ENCODE peak calls at places on chromosome 9, in ten cellular contexts. Y, H, S, B, I, D, N, X, Q and O are unnamed samples.

GRCh38 chr9:5493597-5494511 is 16.5 kb upstream of the PDCD1LG2 start:
- DNase-seq in Y (no peak), H (peak; percentile 66), S (no peak), B (no peak), I (peak; percentile 79), D (no peak), N (no peak), X (no peak), Q (no peak), O (no peak)

GRCh38 chr9:128275198-128276007 is at the start of gene GOLGA2:
- DNase-seq in Y (peak; percentile 20), H (peak; percentile 87), S (no peak), B (no peak), I (peak; percentile 83), D (peak; percentile 86), N (peak; percentile 37), X (no peak), Q (peak; percentile 30), O (no peak)

GRCh38 chr9:128485414-128485855 is 19.1 kb upstream of the GLE1 start:
- DNase-seq in Y (no peak), H (no peak), S (no peak), B (no peak), I (no peak), D (no peak), N (no peak), X (peak; percentile 45), Q (no peak), O (no peak)

GRCh38 chr9:3479516-3480352 is 46.1 kb downstream of the RFX3 start:
- DNase-seq in Y (no peak), H (no peak), S (no peak), B (no peak), I (no peak), D (no peak), N (no peak), X (no peak), Q (no peak), O (no peak)

GRCh38 chr9:123336959-123337358 is 19.0 kb upstream of the CRB2 start:
- DNase-seq in Y (no peak), H (no peak), S (no peak), B (no peak), I (no peak), D (no peak), N (no peak), X (no peak), Q (no peak), O (no peak)

GRCh38 chr9:110370316-110370715 is 32.7 kb upstream of the TXNDC8 start:
- DNase-seq in Y (no peak), H (no peak), S (no peak), B (no peak), I (no peak), D (no peak), N (no peak), X (no peak), Q (no peak), O (no peak)

GRCh38 chr9:14538529-14538928 is 154.7 kb downstream of the ZDHHC21 start:
- DNase-seq in Y (no peak), H (no peak), S (no peak), B (no peak), I (no peak), D (no peak), N (no peak), X (no peak), Q (no peak), O (no peak)

GRCh38 chr9:135992486-135993408 is 31.6 kb upstream of the UBAC1 start:
- DNase-seq in Y (peak; percentile 76), H (peak; percentile 78), S (peak; percentile 49), B (peak; percentile 27), I (peak; percentile 80), D (peak; percentile 89), N (peak; percentile 66), X (peak; percentile 97), Q (peak; percentile 59), O (peak; percentile 52)

GRCh38 chr9:6757988-6758417 is 230 bp downstream of the KDM4C start:
- DNase-seq in Y (no peak), H (peak; percentile 97), S (no peak), B (no peak), I (peak; percentile 97), D (peak; percentile 100), N (peak; percentile 97), X (no peak), Q (peak; percentile 94), O (no peak)

GRCh38 chr9:137286980-137287383 is 9.5 kb downstream of the TOR4A start:
- DNase-seq in Y (peak; percentile 67), H (peak; percentile 72), S (no peak), B (no peak), I (peak; percentile 82), D (peak; percentile 86), N (peak; percentile 88), X (peak; percentile 77), Q (no peak), O (no peak)

GRCh38 chr9:111870774-111871542 is 25.7 kb upstream of the UGCG start:
- DNase-seq in Y (no peak), H (peak; percentile 30), S (no peak), B (no peak), I (peak; percentile 26), D (no peak), N (no peak), X (no peak), Q (no peak), O (no peak)

GRCh38 chr9:26756881-26757280 is 135.7 kb downstream of the CAAP1 start:
- DNase-seq in Y (no peak), H (no peak), S (no peak), B (no peak), I (no peak), D (no peak), N (no peak), X (no peak), Q (no peak), O (no peak)

GRCh38 chr9:26755476-26755875 is 137.1 kb downstream of the CAAP1 start:
- DNase-seq in Y (no peak), H (no peak), S (no peak), B (no peak), I (no peak), D (no peak), N (no peak), X (no peak), Q (no peak), O (no peak)

DNA sequence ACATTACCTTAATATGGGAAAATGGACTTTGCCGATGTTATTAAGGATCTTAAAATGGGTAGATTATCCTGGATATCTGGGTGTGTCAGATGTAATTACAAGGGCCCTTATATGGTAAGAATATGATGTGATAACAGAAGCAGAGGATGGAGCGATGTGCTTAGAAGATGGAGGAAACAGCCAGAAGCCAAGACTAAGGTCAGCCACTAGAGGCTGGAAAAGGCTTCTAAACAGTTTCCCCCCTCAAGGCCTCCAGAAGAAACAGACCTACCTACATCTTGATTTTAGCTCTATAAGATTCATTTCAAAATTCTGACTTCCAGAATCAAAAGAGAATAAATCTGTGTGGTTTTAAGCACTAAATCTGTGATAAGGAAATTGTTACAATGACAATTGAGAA is 131.9 kb downstream of the CAAP1 start:
- DNase-seq in Y (no peak), H (no peak), S (no peak), B (no peak), I (no peak), D (no peak), N (no peak), X (no peak), Q (no peak), O (no peak)
- TF ChIP-seq CTCF in Y (no peak), H (no peak), S (no peak), B (no peak), I (no peak), D (no peak), N (no peak), X (no peak), Q (no peak), O (no peak)

GRCh38 chr9:16654727-16655126 is 215.7 kb downstream of the BNC2 start:
- DNase-seq in Y (no peak), H (no peak), S (no peak), B (no peak), I (no peak), D (no peak), N (no peak), X (no peak), Q (no peak), O (no peak)
- TF ChIP-seq CTCF in Y (no peak), H (no peak), S (no peak), B (no peak), I (no peak), D (no peak), N (no peak), X (no peak), Q (no peak), O (no peak)

DNA sequence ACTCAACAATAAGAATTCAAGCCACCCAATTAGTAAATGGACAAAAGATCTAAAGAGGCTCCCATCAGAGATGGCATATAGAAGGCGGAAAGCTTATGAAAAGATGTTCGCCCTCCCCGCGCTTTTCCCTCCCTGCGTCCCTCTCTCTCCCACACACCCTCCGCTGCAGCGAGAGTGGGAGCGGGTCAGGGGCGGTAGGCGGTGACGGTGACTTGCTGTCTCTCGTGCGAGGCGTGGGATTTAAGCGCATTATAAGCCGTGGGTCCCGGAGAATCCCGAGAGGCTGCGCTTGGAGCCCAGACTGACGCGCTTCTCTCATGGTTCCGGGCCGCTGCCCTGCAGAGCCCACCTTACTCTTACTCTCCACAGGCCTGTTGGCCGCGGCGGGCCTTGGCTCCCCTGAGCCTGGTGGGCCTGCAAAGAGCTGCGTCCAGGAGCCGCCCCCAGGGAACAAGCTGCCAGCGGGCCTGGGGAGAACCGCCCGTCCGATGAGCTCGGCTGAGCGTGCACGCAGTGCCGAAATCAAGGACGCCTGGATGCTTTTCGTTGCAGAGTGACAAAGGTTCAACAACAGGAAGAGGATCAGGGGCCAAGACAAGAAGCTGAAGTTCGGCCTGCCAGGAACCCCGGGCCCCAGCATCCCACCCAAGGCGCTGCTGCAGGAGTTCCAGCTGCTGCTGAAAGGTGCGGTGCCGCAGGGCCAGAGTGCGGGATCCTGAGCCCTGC is 42.6 kb upstream of the BICD2 start:
- DNase-seq in Y (no peak), H (no peak), S (no peak), B (no peak), I (no peak), D (peak; percentile 44), N (no peak), X (no peak), Q (no peak), O (no peak)
- TF ChIP-seq CTCF in Y (no peak), H (no peak), S (no peak), B (no peak), I (no peak), D (no peak), N (no peak), X (no peak), Q (no peak), O (no peak)

GRCh38 chr9:19022206-19022605 is 10.8 kb downstream of the SAXO1 start:
- DNase-seq in Y (no peak), H (no peak), S (no peak), B (no peak), I (no peak), D (no peak), N (no peak), X (no peak), Q (no peak), O (no peak)

GRCh38 chr9:19027825-19028224 is 5.2 kb downstream of the SAXO1 start:
- DNase-seq in Y (no peak), H (no peak), S (no peak), B (no peak), I (no peak), D (no peak), N (no peak), X (peak; percentile 56), Q (no peak), O (no peak)

GRCh38 chr9:19020886-19021285 is 12.1 kb downstream of the SAXO1 start:
- DNase-seq in Y (no peak), H (no peak), S (no peak), B (no peak), I (no peak), D (no peak), N (no peak), X (no peak), Q (no peak), O (no peak)

GRCh38 chr9:19026375-19026774 is 6.6 kb downstream of the SAXO1 start:
- DNase-seq in Y (no peak), H (no peak), S (no peak), B (no peak), I (peak; percentile 33), D (no peak), N (no peak), X (no peak), Q (no peak), O (no peak)

GRCh38 chr9:19023078-19023477 is 9.9 kb downstream of the SAXO1 start:
- DNase-seq in Y (no peak), H (no peak), S (no peak), B (no peak), I (no peak), D (no peak), N (no peak), X (no peak), Q (no peak), O (no peak)
- TF ChIP-seq CTCF in Y (no peak), H (no peak), S (no peak), B (no peak), I (no peak), D (no peak), N (no peak), X (no peak), Q (no peak), O (no peak)